ENCODE peak calls at places on chromosomes 4 and X, in ten cellular contexts. One of them, this sample, is unnamed.

GRCh38 chrX:112819013-112819635 is 21.5 kb downstream of the AMOT start:
- DNase-seq in upper lobe of right lung: no peak
- DNase-seq in testis: no peak
- DNase-seq in NAMALWA: no peak
- DNase-seq in midbrain: no peak
- DNase-seq in retina: no peak
- DNase-seq in activated CD4-positive, alpha-beta T cell treated with anti-CD3 and anti-CD28 coated beads, Interleukin-2, amount 50 U/mL, for 1 hour: no peak
- DNase-seq in foreskin keratinocyte: peak; percentile 55
- DNase-seq in HCT116: no peak
- DNase-seq in iris pigment epithelial cell: peak; percentile 55
- DNase-seq in this sample: no peak

GRCh38 chr4:87410669-87411068 is 11.7 kb upstream of the NUDT9 start:
- DNase-seq in activated CD4-positive, alpha-beta T cell treated with anti-CD3 and anti-CD28 coated beads, Interleukin-2, amount 50 U/mL, for 1 hour: no peak
- DNase-seq in foreskin keratinocyte: no peak
- DNase-seq in upper lobe of right lung: no peak
- DNase-seq in retina: no peak
- DNase-seq in testis: no peak
- DNase-seq in HCT116: no peak
- DNase-seq in midbrain: no peak
- DNase-seq in iris pigment epithelial cell: peak; percentile 32
- DNase-seq in NAMALWA: no peak
- DNase-seq in this sample: no peak

GRCh38 chr4:42627887-42628646 is 28.8 kb downstream of the ATP8A1 start:
- DNase-seq in testis: peak; percentile 67
- DNase-seq in upper lobe of right lung: no peak
- DNase-seq in NAMALWA: peak; percentile 52
- DNase-seq in retina: peak; percentile 13
- DNase-seq in HCT116: no peak
- DNase-seq in activated CD4-positive, alpha-beta T cell treated with anti-CD3 and anti-CD28 coated beads, Interleukin-2, amount 50 U/mL, for 1 hour: peak; percentile 14
- DNase-seq in midbrain: peak; percentile 64
- DNase-seq in foreskin keratinocyte: no peak
- DNase-seq in iris pigment epithelial cell: no peak
- DNase-seq in this sample: no peak

GRCh38 chr4:4866833-4867744 is 7.6 kb downstream of the MSX1 start:
- DNase-seq in midbrain: no peak
- DNase-seq in upper lobe of right lung: no peak
- DNase-seq in NAMALWA: no peak
- DNase-seq in activated CD4-positive, alpha-beta T cell treated with anti-CD3 and anti-CD28 coated beads, Interleukin-2, amount 50 U/mL, for 1 hour: no peak
- DNase-seq in HCT116: no peak
- DNase-seq in foreskin keratinocyte: no peak
- DNase-seq in iris pigment epithelial cell: no peak
- DNase-seq in testis: peak; percentile 50
- DNase-seq in retina: peak; percentile 65
- DNase-seq in this sample: no peak

GRCh38 chrX:91414710-91415109 is 19.9 kb upstream of the PABPC5 start:
- DNase-seq in testis: peak; percentile 33
- DNase-seq in NAMALWA: peak; percentile 10
- DNase-seq in iris pigment epithelial cell: no peak
- DNase-seq in activated CD4-positive, alpha-beta T cell treated with anti-CD3 and anti-CD28 coated beads, Interleukin-2, amount 50 U/mL, for 1 hour: no peak
- DNase-seq in foreskin keratinocyte: no peak
- DNase-seq in retina: no peak
- DNase-seq in upper lobe of right lung: no peak
- DNase-seq in midbrain: no peak
- DNase-seq in HCT116: no peak
- DNase-seq in this sample: no peak

GRCh38 chr4:67451464-67451863 is 93.8 kb downstream of the CENPC start:
- DNase-seq in NAMALWA: no peak
- DNase-seq in iris pigment epithelial cell: peak; percentile 56
- DNase-seq in midbrain: no peak
- DNase-seq in HCT116: no peak
- DNase-seq in retina: no peak
- DNase-seq in foreskin keratinocyte: peak; percentile 49
- DNase-seq in activated CD4-positive, alpha-beta T cell treated with anti-CD3 and anti-CD28 coated beads, Interleukin-2, amount 50 U/mL, for 1 hour: no peak
- DNase-seq in upper lobe of right lung: no peak
- DNase-seq in testis: no peak
- DNase-seq in this sample: no peak

GRCh38 chrX:57156397-57157049 is 19.3 kb upstream of the SPIN2A start:
- DNase-seq in testis: peak; percentile 39
- DNase-seq in foreskin keratinocyte: peak; percentile 8
- DNase-seq in midbrain: peak; percentile 8
- DNase-seq in NAMALWA: no peak
- DNase-seq in upper lobe of right lung: no peak
- DNase-seq in iris pigment epithelial cell: peak; percentile 28
- DNase-seq in activated CD4-positive, alpha-beta T cell treated with anti-CD3 and anti-CD28 coated beads, Interleukin-2, amount 50 U/mL, for 1 hour: no peak
- DNase-seq in HCT116: peak; percentile 13
- DNase-seq in retina: peak; percentile 5
- DNase-seq in this sample: no peak

GRCh38 chrX:9315086-9315485 is 149.8 kb upstream of the TBL1X start:
- DNase-seq in activated CD4-positive, alpha-beta T cell treated with anti-CD3 and anti-CD28 coated beads, Interleukin-2, amount 50 U/mL, for 1 hour: no peak
- DNase-seq in foreskin keratinocyte: no peak
- DNase-seq in midbrain: no peak
- DNase-seq in testis: no peak
- DNase-seq in HCT116: no peak
- DNase-seq in NAMALWA: no peak
- DNase-seq in iris pigment epithelial cell: no peak
- DNase-seq in upper lobe of right lung: no peak
- DNase-seq in retina: no peak
- DNase-seq in this sample: no peak

GRCh38 chrX:40313269-40313668 is 215.5 kb upstream of the BCOR start:
- DNase-seq in upper lobe of right lung: no peak
- DNase-seq in activated CD4-positive, alpha-beta T cell treated with anti-CD3 and anti-CD28 coated beads, Interleukin-2, amount 50 U/mL, for 1 hour: no peak
- DNase-seq in testis: no peak
- DNase-seq in midbrain: no peak
- DNase-seq in retina: no peak
- DNase-seq in foreskin keratinocyte: no peak
- DNase-seq in iris pigment epithelial cell: no peak
- DNase-seq in HCT116: no peak
- DNase-seq in NAMALWA: no peak
- DNase-seq in this sample: no peak

GRCh38 chr4:112379306-112379705 is 82.1 kb downstream of the ALPK1 start:
- DNase-seq in retina: peak; percentile 90
- DNase-seq in testis: peak; percentile 25
- DNase-seq in upper lobe of right lung: no peak
- DNase-seq in iris pigment epithelial cell: no peak
- DNase-seq in foreskin keratinocyte: no peak
- DNase-seq in NAMALWA: no peak
- DNase-seq in HCT116: no peak
- DNase-seq in activated CD4-positive, alpha-beta T cell treated with anti-CD3 and anti-CD28 coated beads, Interleukin-2, amount 50 U/mL, for 1 hour: no peak
- DNase-seq in midbrain: no peak
- DNase-seq in this sample: no peak

GRCh38 chr4:184848510-184848909 is 22.7 kb upstream of the ACSL1 start:
- DNase-seq in upper lobe of right lung: no peak
- DNase-seq in retina: no peak
- DNase-seq in activated CD4-positive, alpha-beta T cell treated with anti-CD3 and anti-CD28 coated beads, Interleukin-2, amount 50 U/mL, for 1 hour: no peak
- DNase-seq in midbrain: peak; percentile 9
- DNase-seq in NAMALWA: no peak
- DNase-seq in iris pigment epithelial cell: no peak
- DNase-seq in HCT116: no peak
- DNase-seq in foreskin keratinocyte: no peak
- DNase-seq in testis: no peak
- DNase-seq in this sample: no peak

GRCh38 chrX:125505207-125505606 is 185.5 kb downstream of the TEX13C start:
- DNase-seq in upper lobe of right lung: no peak
- DNase-seq in HCT116: no peak
- DNase-seq in midbrain: no peak
- DNase-seq in activated CD4-positive, alpha-beta T cell treated with anti-CD3 and anti-CD28 coated beads, Interleukin-2, amount 50 U/mL, for 1 hour: no peak
- DNase-seq in retina: no peak
- DNase-seq in foreskin keratinocyte: no peak
- DNase-seq in iris pigment epithelial cell: peak; percentile 18
- DNase-seq in testis: no peak
- DNase-seq in NAMALWA: no peak
- DNase-seq in this sample: no peak

GRCh38 chrX:13764765-13765164 is 30.2 kb downstream of the OFD1 start:
- DNase-seq in NAMALWA: no peak
- DNase-seq in midbrain: peak; percentile 28
- DNase-seq in foreskin keratinocyte: no peak
- DNase-seq in testis: peak; percentile 38
- DNase-seq in retina: no peak
- DNase-seq in iris pigment epithelial cell: peak; percentile 8
- DNase-seq in upper lobe of right lung: no peak
- DNase-seq in HCT116: no peak
- DNase-seq in activated CD4-positive, alpha-beta T cell treated with anti-CD3 and anti-CD28 coated beads, Interleukin-2, amount 50 U/mL, for 1 hour: no peak
- DNase-seq in this sample: peak; percentile 13

GRCh38 chrX:102720237-102721168 is at the start of gene GPRASP3:
- DNase-seq in midbrain: peak; percentile 78
- DNase-seq in HCT116: no peak
- DNase-seq in testis: peak; percentile 90
- DNase-seq in activated CD4-positive, alpha-beta T cell treated with anti-CD3 and anti-CD28 coated beads, Interleukin-2, amount 50 U/mL, for 1 hour: peak; percentile 63
- DNase-seq in NAMALWA: no peak
- DNase-seq in iris pigment epithelial cell: peak; percentile 72
- DNase-seq in foreskin keratinocyte: peak; percentile 50
- DNase-seq in upper lobe of right lung: peak; percentile 87
- DNase-seq in retina: peak; percentile 80
- DNase-seq in this sample: peak; percentile 13

GRCh38 chr4:15963001-15963451 is at the start of gene FGFBP2:
- DNase-seq in midbrain: no peak
- DNase-seq in retina: peak; percentile 19
- DNase-seq in testis: peak; percentile 80
- DNase-seq in iris pigment epithelial cell: peak; percentile 48
- DNase-seq in NAMALWA: peak; percentile 62
- DNase-seq in upper lobe of right lung: no peak
- DNase-seq in activated CD4-positive, alpha-beta T cell treated with anti-CD3 and anti-CD28 coated beads, Interleukin-2, amount 50 U/mL, for 1 hour: peak; percentile 16
- DNase-seq in HCT116: peak; percentile 21
- DNase-seq in foreskin keratinocyte: peak; percentile 48
- DNase-seq in this sample: no peak

GRCh38 chrX:124736553-124737240 is 390.3 kb downstream of the SH2D1A start:
- DNase-seq in retina: peak; percentile 3
- DNase-seq in NAMALWA: no peak
- DNase-seq in foreskin keratinocyte: no peak
- DNase-seq in iris pigment epithelial cell: no peak
- DNase-seq in activated CD4-positive, alpha-beta T cell treated with anti-CD3 and anti-CD28 coated beads, Interleukin-2, amount 50 U/mL, for 1 hour: peak; percentile 42
- DNase-seq in midbrain: no peak
- DNase-seq in HCT116: no peak
- DNase-seq in upper lobe of right lung: no peak
- DNase-seq in testis: no peak
- DNase-seq in this sample: no peak

GRCh38 chrX:8244301-8244700 is 73.2 kb upstream of the VCX2 start:
- DNase-seq in testis: no peak
- DNase-seq in midbrain: no peak
- DNase-seq in upper lobe of right lung: no peak
- DNase-seq in NAMALWA: no peak
- DNase-seq in retina: no peak
- DNase-seq in activated CD4-positive, alpha-beta T cell treated with anti-CD3 and anti-CD28 coated beads, Interleukin-2, amount 50 U/mL, for 1 hour: no peak
- DNase-seq in HCT116: no peak
- DNase-seq in iris pigment epithelial cell: no peak
- DNase-seq in foreskin keratinocyte: no peak
- DNase-seq in this sample: no peak

GRCh38 chrX:9327747-9328145 is 137.1 kb upstream of the TBL1X start:
- DNase-seq in retina: no peak
- DNase-seq in iris pigment epithelial cell: peak; percentile 83
- DNase-seq in midbrain: no peak
- DNase-seq in activated CD4-positive, alpha-beta T cell treated with anti-CD3 and anti-CD28 coated beads, Interleukin-2, amount 50 U/mL, for 1 hour: no peak
- DNase-seq in upper lobe of right lung: no peak
- DNase-seq in testis: no peak
- DNase-seq in foreskin keratinocyte: peak; percentile 77
- DNase-seq in NAMALWA: no peak
- DNase-seq in HCT116: no peak
- DNase-seq in this sample: no peak

GRCh38 chr4:74376888-74377483 is 12.0 kb downstream of the EREG start:
- DNase-seq in testis: no peak
- DNase-seq in upper lobe of right lung: no peak
- DNase-seq in NAMALWA: peak; percentile 55
- DNase-seq in activated CD4-positive, alpha-beta T cell treated with anti-CD3 and anti-CD28 coated beads, Interleukin-2, amount 50 U/mL, for 1 hour: no peak
- DNase-seq in HCT116: no peak
- DNase-seq in foreskin keratinocyte: peak; percentile 63
- DNase-seq in iris pigment epithelial cell: peak; percentile 81
- DNase-seq in midbrain: peak; percentile 14
- DNase-seq in retina: peak; percentile 11
- DNase-seq in this sample: no peak

GRCh38 chr4:152293527-152293926 is 242.4 kb downstream of the FBXW7 start:
- DNase-seq in testis: no peak
- DNase-seq in foreskin keratinocyte: peak; percentile 48
- DNase-seq in NAMALWA: no peak
- DNase-seq in iris pigment epithelial cell: no peak
- DNase-seq in upper lobe of right lung: no peak
- DNase-seq in retina: no peak
- DNase-seq in HCT116: no peak
- DNase-seq in midbrain: no peak
- DNase-seq in activated CD4-positive, alpha-beta T cell treated with anti-CD3 and anti-CD28 coated beads, Interleukin-2, amount 50 U/mL, for 1 hour: no peak
- DNase-seq in this sample: no peak

GRCh38 chr4:41750158-41750623 is 1.7 kb upstream of the PHOX2B start:
- DNase-seq in NAMALWA: no peak
- DNase-seq in testis: no peak
- DNase-seq in activated CD4-positive, alpha-beta T cell treated with anti-CD3 and anti-CD28 coated beads, Interleukin-2, amount 50 U/mL, for 1 hour: no peak
- DNase-seq in upper lobe of right lung: no peak
- DNase-seq in midbrain: no peak
- DNase-seq in HCT116: no peak
- DNase-seq in retina: peak; percentile 75
- DNase-seq in iris pigment epithelial cell: no peak
- DNase-seq in foreskin keratinocyte: no peak
- DNase-seq in this sample: no peak

GRCh38 chr4:38071801-38072567 is 111.8 kb downstream of the PTTG2 start:
- DNase-seq in iris pigment epithelial cell: peak; percentile 34
- DNase-seq in HCT116: no peak
- DNase-seq in testis: no peak
- DNase-seq in upper lobe of right lung: peak; percentile 69
- DNase-seq in retina: no peak
- DNase-seq in midbrain: no peak
- DNase-seq in foreskin keratinocyte: no peak
- DNase-seq in activated CD4-positive, alpha-beta T cell treated with anti-CD3 and anti-CD28 coated beads, Interleukin-2, amount 50 U/mL, for 1 hour: no peak
- DNase-seq in NAMALWA: peak; percentile 28
- DNase-seq in this sample: no peak

GRCh38 chr4:152700151-152700550 is 20.4 kb upstream of the TMEM154 start:
- DNase-seq in foreskin keratinocyte: peak; percentile 53
- DNase-seq in retina: no peak
- DNase-seq in NAMALWA: no peak
- DNase-seq in testis: peak; percentile 79
- DNase-seq in HCT116: no peak
- DNase-seq in activated CD4-positive, alpha-beta T cell treated with anti-CD3 and anti-CD28 coated beads, Interleukin-2, amount 50 U/mL, for 1 hour: no peak
- DNase-seq in midbrain: no peak
- DNase-seq in upper lobe of right lung: no peak
- DNase-seq in iris pigment epithelial cell: no peak
- DNase-seq in this sample: no peak

GRCh38 chr4:17332483-17332882 is 179.4 kb downstream of the QDPR start:
- DNase-seq in activated CD4-positive, alpha-beta T cell treated with anti-CD3 and anti-CD28 coated beads, Interleukin-2, amount 50 U/mL, for 1 hour: no peak
- DNase-seq in iris pigment epithelial cell: no peak
- DNase-seq in HCT116: no peak
- DNase-seq in retina: no peak
- DNase-seq in upper lobe of right lung: no peak
- DNase-seq in testis: no peak
- DNase-seq in foreskin keratinocyte: no peak
- DNase-seq in NAMALWA: no peak
- DNase-seq in midbrain: no peak
- DNase-seq in this sample: no peak

GRCh38 chrX:74458738-74459137 is 37.4 kb downstream of the SLC16A2 start:
- DNase-seq in upper lobe of right lung: no peak
- DNase-seq in midbrain: no peak
- DNase-seq in retina: no peak
- DNase-seq in iris pigment epithelial cell: peak; percentile 72
- DNase-seq in HCT116: no peak
- DNase-seq in activated CD4-positive, alpha-beta T cell treated with anti-CD3 and anti-CD28 coated beads, Interleukin-2, amount 50 U/mL, for 1 hour: no peak
- DNase-seq in testis: no peak
- DNase-seq in foreskin keratinocyte: peak; percentile 65
- DNase-seq in NAMALWA: no peak
- DNase-seq in this sample: no peak

GRCh38 chr4:21765810-21766407 is 182.7 kb downstream of the KCNIP4 start:
- DNase-seq in NAMALWA: peak; percentile 58
- DNase-seq in foreskin keratinocyte: peak; percentile 81
- DNase-seq in HCT116: peak; percentile 18
- DNase-seq in testis: peak; percentile 60
- DNase-seq in midbrain: peak; percentile 23
- DNase-seq in iris pigment epithelial cell: peak; percentile 45
- DNase-seq in activated CD4-positive, alpha-beta T cell treated with anti-CD3 and anti-CD28 coated beads, Interleukin-2, amount 50 U/mL, for 1 hour: no peak
- DNase-seq in upper lobe of right lung: no peak
- DNase-seq in retina: peak; percentile 71
- DNase-seq in this sample: peak; percentile 40

GRCh38 chrX:132023896-132024386 is 839 bp downstream of the STK26 start:
- DNase-seq in upper lobe of right lung: peak; percentile 69
- DNase-seq in iris pigment epithelial cell: no peak
- DNase-seq in midbrain: no peak
- DNase-seq in HCT116: no peak
- DNase-seq in activated CD4-positive, alpha-beta T cell treated with anti-CD3 and anti-CD28 coated beads, Interleukin-2, amount 50 U/mL, for 1 hour: peak; percentile 27
- DNase-seq in testis: peak; percentile 14
- DNase-seq in NAMALWA: peak; percentile 62
- DNase-seq in foreskin keratinocyte: no peak
- DNase-seq in retina: no peak
- DNase-seq in this sample: no peak

GRCh38 chrX:40100537-40101429 is 3.0 kb upstream of the BCOR start:
- DNase-seq in iris pigment epithelial cell: no peak
- DNase-seq in midbrain: no peak
- DNase-seq in upper lobe of right lung: no peak
- DNase-seq in retina: peak; percentile 48
- DNase-seq in testis: no peak
- DNase-seq in NAMALWA: no peak
- DNase-seq in HCT116: no peak
- DNase-seq in activated CD4-positive, alpha-beta T cell treated with anti-CD3 and anti-CD28 coated beads, Interleukin-2, amount 50 U/mL, for 1 hour: no peak
- DNase-seq in foreskin keratinocyte: no peak
- DNase-seq in this sample: no peak

This sample was measured in NCI-H524 treated with DMSO at 0.1 percent for 48 hours.